ENCODE peak calls at places on chromosomes 13 and 19, in five cellular contexts. E, X, G, O and I are unnamed samples.

GRCh38 chr19:56167064-56167578 is 8.7 kb upstream of the GALP start:
- DNase-seq in E (no peak), X (no peak), G (peak; percentile 7), O (peak; percentile 8), I (peak; percentile 41)

GRCh38 chr19:35592226-35592625 is 6.3 kb downstream of the PMIS2 start:
- DNase-seq in E (no peak), X (no peak), G (peak; percentile 56), O (peak; percentile 65), I (peak; percentile 61)

GRCh38 chr19:48069435-48069834 is 25.6 kb upstream of the CABP5 start:
- DNase-seq in E (no peak), X (no peak), G (no peak), O (no peak), I (no peak)

GRCh38 chr19:39916236-39916635 is 18.2 kb downstream of the FCGBP start:
- DNase-seq in E (no peak), X (no peak), G (no peak), O (no peak), I (no peak)

GRCh38 chr13:99123101-99124045 is 77.3 kb upstream of the UBAC2 start:
- DNase-seq in E (no peak), X (no peak), G (peak; percentile 61), O (no peak), I (peak; percentile 59)

GRCh38 chr13:53052675-53053074 is 24.1 kb downstream of the OLFM4 start:
- DNase-seq in E (no peak), X (no peak), G (no peak), O (no peak), I (no peak)

GRCh38 chr19:10454267-10454666 is 33.9 kb downstream of the PDE4A start:
- DNase-seq in E (peak; percentile 18), X (no peak), G (no peak), O (no peak), I (peak; percentile 38)

GRCh38 chr19:53545271-53546065 is 7.5 kb downstream of the ZNF331 start:
- DNase-seq in E (no peak), X (no peak), G (peak; percentile 76), O (peak; percentile 84), I (peak; percentile 69)

GRCh38 chr19:38268539-38268938 is 4.2 kb downstream of the SPINT2 start:
- DNase-seq in E (no peak), X (no peak), G (no peak), O (no peak), I (no peak)

GRCh38 chr19:35645680-35646511 is 2.2 kb upstream of the COX6B1 start:
- DNase-seq in E (no peak), X (no peak), G (no peak), O (no peak), I (no peak)

GRCh38 chr13:113749956-113750355 is 9.1 kb upstream of the TMEM255B start:
- DNase-seq in E (no peak), X (no peak), G (no peak), O (no peak), I (no peak)

GRCh38 chr19:5093297-5093858 is 124.5 kb downstream of the KDM4B start:
- DNase-seq in E (no peak), X (no peak), G (no peak), O (no peak), I (no peak)

GRCh38 chr13:110418944-110419343 is 111.9 kb downstream of the COL4A2 start:
- DNase-seq in E (no peak), X (no peak), G (no peak), O (no peak), I (no peak)

GRCh38 chr19:40691421-40692211 is 1.2 kb upstream of the NUMBL start:
- DNase-seq in E (no peak), X (no peak), G (no peak), O (no peak), I (no peak)

GRCh38 chr13:36817996-36818395 is 1.0 kb upstream of the RFXAP start:
- DNase-seq in E (no peak), X (no peak), G (no peak), O (no peak), I (no peak)
- TF ChIP-seq CTCF in E (no peak), X (no peak), G (no peak), O (no peak), I (no peak)

GRCh38 chr13:25167775-25168174 is 4.3 kb downstream of the AMER2 start:
- DNase-seq in E (no peak), X (no peak), G (no peak), O (no peak), I (no peak)
- TF ChIP-seq CTCF in E (no peak), X (no peak), G (no peak), O (no peak), I (no peak)

GRCh38 chr13:59490651-59491050 is 673.1 kb downstream of the DIAPH3 start:
- DNase-seq in E (no peak), X (no peak), G (peak; percentile 5), O (no peak), I (no peak)

GRCh38 chr13:59483441-59484116 is 680.1 kb downstream of the DIAPH3 start:
- DNase-seq in E (no peak), X (no peak), G (no peak), O (peak; percentile 12), I (no peak)

GRCh38 chr13:59488436-59488835 is 675.3 kb downstream of the DIAPH3 start:
- DNase-seq in E (no peak), X (no peak), G (no peak), O (no peak), I (no peak)

GRCh38 chr13:59492030-59492636 is 671.6 kb downstream of the DIAPH3 start:
- DNase-seq in E (no peak), X (no peak), G (no peak), O (no peak), I (no peak)

DNA sequence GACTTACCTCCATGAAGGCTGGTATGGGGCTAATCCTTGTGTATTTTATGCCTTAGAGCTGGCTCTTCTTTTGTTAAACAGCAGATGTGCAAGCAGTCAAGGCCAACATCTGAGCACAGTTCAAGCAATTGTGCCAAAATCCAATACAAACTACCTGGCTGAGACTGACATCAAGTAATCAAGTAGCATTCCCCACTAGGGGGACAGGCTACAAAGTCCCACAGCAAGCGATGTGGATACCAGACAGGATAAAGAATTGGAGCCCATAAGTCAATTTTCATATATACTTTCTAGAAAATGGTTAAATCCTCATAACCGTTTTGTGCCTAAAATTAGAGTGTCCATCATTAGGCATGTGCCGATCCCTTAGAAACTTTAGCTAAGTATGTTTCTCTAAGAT is 675.8 kb downstream of the DIAPH3 start:
- DNase-seq in E (no peak), X (no peak), G (no peak), O (no peak), I (no peak)
- TF ChIP-seq CTCF in E (peak; percentile 21), X (no peak), G (no peak), O (no peak), I (no peak)

GRCh38 chr13:108923386-108924061 is 294.1 kb downstream of the MYO16 start:
- DNase-seq in E (no peak), X (no peak), G (no peak), O (no peak), I (no peak)
- TF ChIP-seq CTCF in E (no peak), X (no peak), G (no peak), O (no peak), I (no peak)

DNA sequence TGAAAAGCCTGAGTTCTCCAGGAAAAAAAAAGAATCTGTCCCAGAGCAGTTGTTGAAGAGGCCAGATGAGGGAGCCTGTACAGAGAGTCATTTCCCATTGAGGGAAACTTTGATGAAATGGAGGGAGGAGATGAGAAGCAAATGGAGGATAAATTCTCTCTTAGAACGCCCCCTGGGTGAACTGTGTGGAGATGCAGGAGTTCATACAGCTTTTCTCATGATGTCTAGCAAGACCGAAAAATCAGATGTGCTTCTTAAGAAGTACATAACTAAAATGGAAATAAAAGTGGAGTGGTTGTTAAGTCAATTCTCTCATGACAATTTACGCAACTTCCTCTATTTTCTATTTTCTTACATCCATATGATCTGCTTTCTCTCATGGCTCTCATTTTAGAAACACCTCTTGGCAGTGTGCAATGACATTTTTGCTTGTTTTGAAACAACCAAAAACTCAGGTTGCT is 1263.1 kb downstream of the PCDH9 start:
- DNase-seq in E (no peak), X (no peak), G (peak; percentile 66), O (peak; percentile 74), I (peak; percentile 36)
- TF ChIP-seq CTCF in E (peak; percentile 46), X (no peak), G (peak; percentile 38), O (peak; percentile 47), I (peak; percentile 7)

GRCh38 chr19:44986389-44986788 is 14.9 kb upstream of the RELB start:
- DNase-seq in E (no peak), X (no peak), G (no peak), O (no peak), I (no peak)

GRCh38 chr19:44987148-44987675 is 14.1 kb upstream of the RELB start:
- DNase-seq in E (no peak), X (no peak), G (no peak), O (no peak), I (no peak)

GRCh38 chr19:44990966-44991365 is 10.3 kb upstream of the RELB start:
- DNase-seq in E (no peak), X (no peak), G (no peak), O (no peak), I (no peak)

GRCh38 chr19:44990459-44990858 is 10.8 kb upstream of the RELB start:
- DNase-seq in E (no peak), X (no peak), G (no peak), O (no peak), I (no peak)

DNA sequence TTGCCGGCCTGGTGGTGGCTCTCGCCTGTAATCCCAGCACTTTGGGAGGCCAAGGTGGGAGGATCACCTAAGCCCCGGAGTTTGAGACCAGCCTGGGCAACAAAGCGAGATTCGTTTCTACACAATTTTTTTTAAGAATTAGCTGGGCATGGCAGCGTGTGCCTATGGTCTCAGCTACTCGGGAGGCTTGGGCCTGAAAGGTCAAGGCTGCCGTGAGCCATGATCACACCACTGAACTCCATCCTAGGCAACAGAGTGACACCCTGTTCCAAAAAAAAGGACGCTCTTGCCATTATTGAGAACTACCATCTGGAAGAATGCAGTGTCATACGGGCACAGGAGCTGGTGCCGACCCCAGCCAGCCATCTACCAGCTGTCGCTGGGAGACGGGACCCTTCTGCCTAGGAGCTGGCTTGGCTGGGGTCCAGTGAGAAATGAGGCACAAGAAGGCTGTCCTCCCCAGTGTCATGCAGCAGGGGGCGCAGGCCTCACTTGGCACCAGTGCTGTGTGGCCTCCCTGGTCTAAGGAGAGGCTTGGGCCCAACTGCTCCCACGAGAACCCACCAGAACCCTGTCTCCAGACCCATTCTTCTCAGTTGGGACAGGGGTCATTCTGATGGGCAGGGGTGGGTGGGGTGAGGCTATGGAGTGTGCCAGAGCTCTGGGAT is 12.2 kb upstream of the RELB start:
- DNase-seq in E (peak; percentile 47), X (peak; percentile 41), G (peak; percentile 40), O (peak; percentile 64), I (peak; percentile 80)
- TF ChIP-seq CTCF in E (peak; percentile 61), X (peak; percentile 50), G (peak; percentile 88), O (peak; percentile 71), I (peak; percentile 60)

DNA sequence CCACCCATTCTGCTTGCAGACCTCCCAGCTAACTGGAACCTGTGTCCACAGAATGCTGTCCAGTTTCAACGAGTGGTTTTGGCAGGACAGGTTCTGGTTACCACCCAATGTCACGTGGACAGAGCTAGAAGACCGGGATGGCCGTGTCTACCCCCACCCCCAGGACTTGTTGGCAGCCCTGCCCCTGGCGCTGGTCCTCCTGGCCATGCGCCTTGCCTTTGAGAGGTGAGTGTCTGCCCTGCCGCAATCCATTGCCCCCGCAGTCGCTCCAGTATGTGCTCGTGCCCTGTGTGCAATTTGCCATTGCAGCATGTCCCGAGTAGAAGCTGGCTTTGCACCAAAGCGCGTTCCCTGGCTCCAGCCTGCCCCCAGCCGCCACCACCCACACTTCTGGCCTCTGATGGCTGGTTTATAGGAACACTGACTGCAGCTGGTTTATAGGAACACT is 41.9 kb downstream of the CERS4 start:
- DNase-seq in E (no peak), X (peak; percentile 84), G (no peak), O (peak; percentile 82), I (peak; percentile 69)
- TF ChIP-seq CTCF in E (no peak), X (no peak), G (no peak), O (peak; percentile 28), I (no peak)